ENCODE peak calls at places on chromosomes 4 and X, in four cellular contexts. E is cardiac fibroblast, L is coronary artery, A is endodermal cell. Z is an unnamed sample.
A peak's percentile ranks its signal among the peaks of the same experiment; 100 is the strongest.

GRCh38 chr4:174122705-174123104 is 160.8 kb downstream of the FBXO8 start:
- DNase-seq in L (no peak), A (no peak), E (peak; percentile 81), Z (no peak)

GRCh38 chr4:15936495-15936894 is 2.0 kb downstream of the FGFBP1 start:
- DNase-seq in L (no peak), E (no peak), A (no peak), Z (no peak)

GRCh38 chr4:61200991-61201526 is 933 bp downstream of the ADGRL3 start:
- DNase-seq in L (no peak), A (peak; percentile 78), E (peak; percentile 38), Z (peak; percentile 81)

GRCh38 chr4:26022346-26022891 is 108.4 kb downstream of the SMIM20 start:
- DNase-seq in A (no peak), L (no peak), E (no peak), Z (no peak)

GRCh38 chrX:102138064-102138463 is 4.2 kb downstream of the TCEAL6 start:
- DNase-seq in A (peak; percentile 46), L (no peak), E (no peak), Z (no peak)

GRCh38 chr4:26174033-26174432 is 146.8 kb upstream of the RBPJ start:
- DNase-seq in A (no peak), L (no peak), E (peak; percentile 31), Z (no peak)

GRCh38 chrX:110004970-110005369 is 2.1 kb downstream of the TMEM164 start:
- DNase-seq in A (no peak), E (no peak), L (no peak), Z (no peak)

GRCh38 chr4:87732033-87732770 is 67.2 kb upstream of the IBSP start:
- DNase-seq in A (no peak), E (no peak), L (no peak), Z (no peak)

GRCh38 chrX:12791253-12792228 is at the start of gene PRPS2:
- DNase-seq in L (peak; percentile 76), E (peak; percentile 51), A (peak; percentile 84), Z (no peak)

GRCh38 chr4:7160439-7160838 is 31.9 kb upstream of the SORCS2 start:
- DNase-seq in A (peak; percentile 32), E (no peak), L (no peak), Z (no peak)

GRCh38 chrX:136310411-136310810 is 9.6 kb downstream of the ADGRG4 start:
- DNase-seq in A (peak; percentile 73), E (no peak), L (no peak), Z (no peak)

GRCh38 chr4:37453361-37454262 is 209.1 kb downstream of the NWD2 start:
- DNase-seq in A (peak; percentile 90), L (no peak), E (peak; percentile 22), Z (no peak)

GRCh38 chrX:136781180-136781797 is 557 bp upstream of the ARHGEF6 start:
- DNase-seq in E (peak; percentile 56), A (no peak), L (no peak), Z (no peak)

GRCh38 chrX:8579602-8580001 is 115.0 kb downstream of the VCX3B start:
- DNase-seq in E (no peak), L (no peak), A (no peak), Z (no peak)

GRCh38 chr4:151541438-151542071 is 132.6 kb downstream of the FHIP1A start:
- DNase-seq in L (no peak), A (peak; percentile 71), E (peak; percentile 78), Z (no peak)

GRCh38 chr4:175103403-175103802 is 185.2 kb downstream of the ADAM29 start:
- DNase-seq in E (no peak), L (no peak), A (no peak), Z (no peak)

GRCh38 chrX:12802741-12803140 is 11.5 kb downstream of the PRPS2 start:
- DNase-seq in A (no peak), L (no peak), E (no peak), Z (no peak)

GRCh38 chrX:118164138-118164537 is 47.5 kb upstream of the KLHL13 start:
- DNase-seq in E (no peak), A (no peak), L (no peak), Z (no peak)

GRCh38 chrX:31988975-31989374 is 917.1 kb upstream of the FTHL17 start:
- DNase-seq in E (no peak), A (no peak), L (no peak), Z (no peak)

GRCh38 chr4:38795087-38795486 is 9.5 kb downstream of the TLR1 start:
- DNase-seq in A (no peak), E (no peak), L (no peak), Z (no peak)

GRCh38 chr4:54902261-54902660 is 223.1 kb downstream of the KDR start:
- DNase-seq in E (peak; percentile 3), L (no peak), A (no peak), Z (no peak)

GRCh38 chrX:154020500-154021115 is 906 bp upstream of the IRAK1 start:
- DNase-seq in L (no peak), E (no peak), A (no peak), Z (no peak)

GRCh38 chr4:153409924-153410501 is 56.1 kb upstream of the TMEM131L start:
- DNase-seq in L (no peak), A (no peak), E (no peak), Z (no peak)

GRCh38 chr4:2791518-2792395 is 1.1 kb upstream of the SH3BP2 start:
- DNase-seq in E (no peak), L (no peak), A (peak; percentile 61), Z (no peak)

GRCh38 chr4:2793578-2793919 is 664 bp downstream of the SH3BP2 start:
- DNase-seq in A (peak; percentile 69), E (peak; percentile 55), L (peak; percentile 74), Z (peak; percentile 81)

GRCh38 chr4:2793920-2794706 is 1.2 kb downstream of the SH3BP2 start:
- DNase-seq in A (peak; percentile 58), E (peak; percentile 71), L (peak; percentile 77), Z (peak; percentile 86)

GRCh38 chr4:2792396-2792710 is 532 bp upstream of the SH3BP2 start:
- DNase-seq in L (no peak), E (no peak), A (peak; percentile 57), Z (no peak)

GRCh38 chr4:2792711-2793577 is at the start of gene SH3BP2:
- DNase-seq in L (peak; percentile 80), A (peak; percentile 93), E (peak; percentile 84), Z (peak; percentile 88)
- TF ChIP-seq CTCF in L (no peak), A (no peak), E (no peak), Z (no peak)

GRCh38 chr4:76199664-76200211 is 13.9 kb downstream of the SCARB2 start:
- DNase-seq in A (peak; percentile 55), L (no peak), E (peak; percentile 51), Z (no peak)
- TF ChIP-seq CTCF in A (peak; percentile 36), L (no peak), E (peak; percentile 6), Z (peak; percentile 18)

GRCh38 chr4:84499065-84499982 is at the start of gene NKX6-1:
- DNase-seq in E (peak; percentile 56), L (no peak), A (peak; percentile 96), Z (no peak)

GRCh38 chr4:84497220-84497834 is 1.8 kb downstream of the NKX6-1 start:
- DNase-seq in E (no peak), A (no peak), L (no peak), Z (no peak)

GRCh38 chr4:84498203-84499026 is 677 bp downstream of the NKX6-1 start:
- DNase-seq in E (peak; percentile 34), A (peak; percentile 78), L (no peak), Z (no peak)

GRCh38 chr4:84496356-84497219 is 2.5 kb downstream of the NKX6-1 start:
- DNase-seq in E (peak; percentile 12), L (no peak), A (peak; percentile 84), Z (no peak)

DNA sequence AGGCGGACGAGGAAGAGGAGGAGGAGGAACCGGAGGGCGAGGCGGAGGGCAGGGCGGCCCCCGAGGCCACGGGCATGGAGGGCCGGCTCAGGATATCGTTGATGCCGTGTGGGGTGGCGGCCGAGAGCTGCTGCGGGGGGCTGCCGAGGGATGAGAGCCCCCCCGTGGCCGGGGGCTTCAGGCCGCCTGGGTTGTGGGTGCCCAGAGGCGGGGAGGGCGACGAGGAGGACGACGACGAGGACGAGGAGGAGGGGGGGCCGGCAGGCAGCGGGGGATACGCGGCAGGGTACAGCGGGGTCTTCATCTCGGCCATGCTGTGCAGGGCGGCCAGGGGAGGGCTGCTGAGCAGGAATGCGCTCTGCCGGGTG is 1.3 kb downstream of the NKX6-1 start:
- DNase-seq in L (no peak), A (peak; percentile 69), E (no peak), Z (no peak)
- TF ChIP-seq CTCF in L (no peak), A (no peak), E (no peak), Z (no peak)

DNA sequence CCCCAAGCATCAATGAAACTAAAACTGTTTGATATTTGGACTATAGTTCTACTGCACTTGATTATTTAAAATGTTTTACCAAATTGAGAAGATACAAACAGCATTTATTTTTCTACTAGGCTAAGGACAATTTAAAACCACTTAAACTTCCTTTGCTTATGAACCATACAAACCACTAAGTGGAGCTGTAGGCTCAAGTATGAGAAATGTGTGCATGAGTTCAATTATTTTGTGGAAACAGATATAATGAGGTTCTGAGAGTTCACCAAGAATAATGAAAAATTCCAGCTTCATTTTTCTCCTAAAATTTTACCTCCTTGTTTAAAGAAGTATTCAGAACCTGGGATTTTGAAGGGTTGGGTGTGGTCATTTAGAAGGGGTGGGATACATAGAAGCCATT is 63.1 kb downstream of the SERPINA7 start:
- DNase-seq in E (peak; percentile 42), A (no peak), L (no peak), Z (no peak)
- TF ChIP-seq CTCF in E (no peak), A (peak; percentile 57), L (no peak), Z (peak; percentile 44)

GRCh38 chr4:180960758-180961401 is 1282.3 kb upstream of the TENM3 start:
- DNase-seq in A (no peak), L (no peak), E (no peak), Z (no peak)
- TF ChIP-seq CTCF in A (peak; percentile 39), L (no peak), E (no peak), Z (peak; percentile 33)

DNA sequence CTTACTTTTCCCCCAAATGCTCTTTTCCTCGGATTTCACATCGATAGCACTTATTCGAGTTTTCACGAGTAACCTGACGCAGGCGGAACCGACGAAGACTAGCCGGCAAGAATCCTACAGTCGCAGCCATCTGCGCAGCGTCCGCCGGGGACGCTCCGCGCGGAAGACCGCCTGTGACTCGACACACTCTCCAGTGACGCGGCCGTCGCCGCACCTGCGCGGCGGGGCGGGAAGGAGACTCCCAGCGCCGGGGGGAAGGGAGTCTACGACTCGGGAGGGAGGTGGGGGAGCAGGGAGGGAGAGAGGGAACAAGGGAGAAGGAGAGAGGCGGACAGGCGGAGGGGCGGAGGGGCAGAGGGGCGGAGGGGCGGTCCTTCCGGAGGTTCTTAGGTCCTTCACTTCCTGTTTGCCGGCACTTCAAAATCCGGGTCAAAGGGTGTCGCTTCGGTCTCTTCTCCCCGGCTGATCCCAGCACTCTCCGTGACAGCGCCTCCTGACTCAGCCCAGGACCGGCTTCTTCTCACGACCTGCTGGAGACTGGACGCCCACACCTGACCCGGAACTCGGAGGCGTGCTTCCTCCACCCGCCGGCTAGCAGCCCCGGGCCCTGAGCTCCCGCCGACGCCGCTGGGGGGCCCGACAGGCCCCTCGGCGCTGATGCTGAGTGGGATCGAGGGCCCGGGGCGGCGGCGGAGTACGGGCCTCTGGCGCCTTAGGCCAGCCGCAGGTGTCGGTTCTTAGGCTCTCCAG is at the start of gene USP38:
- DNase-seq in L (peak; percentile 97), A (peak; percentile 96), E (peak; percentile 92), Z (peak; percentile 92)
- TF ChIP-seq CTCF in L (no peak), A (peak; percentile 23), E (no peak), Z (no peak)